ENCODE peak calls at places on chromosomes 1 and 21, in four cellular contexts. G is stomach, T is tibial nerve, D is H1. N is an unnamed sample.

GRCh38 chr1:87141556-87141955 is 187.1 kb upstream of the LMO4 start:
- DNase-seq in G (no peak), T (no peak), D (no peak), N (no peak)

GRCh38 chr1:26863677-26864060 is 720 bp downstream of the SFN start:
- DNase-seq in G (no peak), T (no peak), D (no peak), N (no peak)

GRCh38 chr1:64675718-64676345 is 69.0 kb upstream of the RAVER2 start:
- DNase-seq in G (no peak), T (no peak), D (no peak), N (no peak)

GRCh38 chr1:83109692-83110091 is 889.2 kb downstream of the TTLL7 start:
- DNase-seq in G (no peak), T (no peak), D (no peak), N (no peak)

GRCh38 chr1:26797627-26798026 is 9.9 kb downstream of the PIGV start:
- DNase-seq in G (no peak), T (no peak), D (no peak), N (no peak)

GRCh38 chr1:225767591-225768540 is 9.8 kb upstream of the SRP9 start:
- DNase-seq in G (peak), T (peak), D (peak), N (peak)

GRCh38 chr1:107858323-107858722 is 106.7 kb downstream of the VAV3 start:
- DNase-seq in G (no peak), T (no peak), D (no peak), N (no peak)

GRCh38 chr1:152110365-152110859 is 4.8 kb downstream of the TCHH start:
- DNase-seq in G (no peak), T (no peak), D (peak), N (no peak)

GRCh38 chr1:117092594-117092993 is 29.0 kb downstream of the TRIM45 start:
- DNase-seq in G (no peak), T (no peak), D (no peak), N (no peak)

GRCh38 chr21:46000182-46000730 is 18.7 kb downstream of the COL6A1 start:
- DNase-seq in G (no peak), T (peak), D (no peak), N (peak)

GRCh38 chr1:169018751-169019150 is 87.7 kb upstream of the ATP1B1 start:
- DNase-seq in G (no peak), T (no peak), D (no peak), N (no peak)

GRCh38 chr1:115023593-115023992 is 6.0 kb upstream of the TSHB start:
- DNase-seq in G (no peak), T (no peak), D (no peak), N (no peak)

DNA sequence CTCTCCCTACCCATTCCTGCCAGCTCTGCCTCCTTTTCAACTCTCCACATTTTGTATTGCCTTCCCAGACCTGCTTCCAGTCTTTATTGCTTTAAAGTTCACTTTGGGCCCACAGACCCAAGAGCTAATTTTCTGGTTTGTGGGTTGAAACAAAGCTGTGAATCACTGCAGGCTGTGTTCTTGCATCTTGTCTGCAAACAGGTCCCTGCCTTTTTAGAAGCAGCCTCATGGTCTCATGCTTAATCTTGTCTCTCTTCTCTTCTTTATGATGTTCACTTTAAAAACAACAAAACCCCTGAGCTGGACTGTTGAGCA is 3.8 kb downstream of the BTG2 start:
- DNase-seq in G (no peak), T (no peak), D (no peak), N (no peak)
- TF ChIP-seq POLR2A in G (no peak), T (no peak), D (no peak), N (no peak)

GRCh38 chr1:174276087-174276486 is 116.8 kb downstream of the RABGAP1L start:
- DNase-seq in G (no peak), T (no peak), D (no peak), N (no peak)

GRCh38 chr1:174273190-174273589 is 113.9 kb downstream of the RABGAP1L start:
- DNase-seq in G (no peak), T (no peak), D (no peak), N (no peak)

GRCh38 chr1:174274884-174275283 is 115.6 kb downstream of the RABGAP1L start:
- DNase-seq in G (no peak), T (no peak), D (no peak), N (no peak)

GRCh38 chr1:174274452-174274851 is 115.1 kb downstream of the RABGAP1L start:
- DNase-seq in G (no peak), T (no peak), D (no peak), N (no peak)

DNA sequence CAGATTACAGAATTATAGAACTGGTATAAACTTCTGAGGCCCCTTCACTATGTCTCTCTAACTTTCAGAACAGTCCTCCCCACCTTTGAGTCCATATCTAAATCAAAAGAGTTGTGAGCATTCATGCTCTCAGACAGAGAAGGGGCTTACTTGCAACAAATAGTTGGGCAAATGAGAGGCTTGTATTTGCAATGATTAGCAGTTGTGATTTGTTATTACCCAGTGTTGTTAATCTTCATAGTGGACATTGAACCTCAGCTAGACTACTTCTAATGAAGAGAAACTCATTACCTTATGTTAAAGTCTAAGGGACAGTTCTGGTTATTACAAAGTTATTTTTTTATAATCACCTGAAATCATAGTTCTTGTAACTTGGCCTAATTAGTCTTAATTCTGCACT is 114.4 kb downstream of the RABGAP1L start:
- DNase-seq in G (no peak), T (no peak), D (no peak), N (no peak)
- TF ChIP-seq POLR2A in G (no peak), T (no peak), D (no peak), N (no peak)

GRCh38 chr1:201562659-201563405 is 23.9 kb downstream of the NAV1 start:
- DNase-seq in G (no peak), T (no peak), D (no peak), N (peak)
- TF ChIP-seq POLR2A in G (no peak), T (no peak), D (no peak), N (no peak)

GRCh38 chr21:41519806-41520559 is 12.0 kb upstream of the TMPRSS2 start:
- DNase-seq in G (no peak), T (no peak), D (no peak), N (no peak)
- TF ChIP-seq POLR2A in G (no peak), T (no peak), D (no peak), N (no peak)

GRCh38 chr21:38679531-38679930 is 126.2 kb upstream of the ETS2 start:
- DNase-seq in G (no peak), T (no peak), D (no peak), N (no peak)
- TF ChIP-seq POLR2A in G (no peak), T (no peak), D (no peak), N (no peak)

DNA sequence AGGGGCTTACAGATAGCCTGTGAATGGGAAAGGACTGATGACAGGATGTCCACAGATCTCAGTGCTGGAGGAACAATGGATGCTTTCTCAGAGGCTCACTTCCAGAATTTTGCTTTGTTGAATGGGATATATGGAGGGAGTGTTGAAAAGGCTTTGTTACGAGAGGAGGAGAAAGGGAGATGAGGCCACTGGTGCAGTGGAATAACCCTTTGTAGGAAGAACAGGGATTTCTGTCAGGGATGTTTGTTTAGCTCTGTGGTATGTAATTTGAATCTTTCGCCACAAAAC is 69.9 kb downstream of the NOS1AP start:
- DNase-seq in G (no peak), T (no peak), D (no peak), N (no peak)
- TF ChIP-seq POLR2A in G (no peak), T (no peak), D (no peak), N (no peak)

GRCh38 chr1:154629160-154630073 is 21.4 kb upstream of the ADAR start:
- DNase-seq in G (no peak), T (no peak), D (no peak), N (no peak)

GRCh38 chr1:154624756-154625643 is 17.0 kb upstream of the ADAR start:
- DNase-seq in G (no peak), T (no peak), D (no peak), N (no peak)

GRCh38 chr1:154626456-154627246 is 18.7 kb upstream of the ADAR start:
- DNase-seq in G (no peak), T (no peak), D (no peak), N (no peak)

GRCh38 chr1:154628122-154628405 is 20.1 kb upstream of the ADAR start:
- DNase-seq in G (no peak), T (no peak), D (no peak), N (no peak)

GRCh38 chr1:154627247-154628121 is 19.5 kb upstream of the ADAR start:
- DNase-seq in G (peak), T (peak), D (peak), N (peak)
- TF ChIP-seq POLR2A in G (no peak), T (no peak), D (peak), N (no peak)

GRCh38 chr1:189682591-189682990 is 795.1 kb downstream of the BRINP3 start:
- DNase-seq in G (no peak), T (no peak), D (no peak), N (no peak)
- TF ChIP-seq POLR2A in G (no peak), T (no peak), D (no peak), N (no peak)

DNA sequence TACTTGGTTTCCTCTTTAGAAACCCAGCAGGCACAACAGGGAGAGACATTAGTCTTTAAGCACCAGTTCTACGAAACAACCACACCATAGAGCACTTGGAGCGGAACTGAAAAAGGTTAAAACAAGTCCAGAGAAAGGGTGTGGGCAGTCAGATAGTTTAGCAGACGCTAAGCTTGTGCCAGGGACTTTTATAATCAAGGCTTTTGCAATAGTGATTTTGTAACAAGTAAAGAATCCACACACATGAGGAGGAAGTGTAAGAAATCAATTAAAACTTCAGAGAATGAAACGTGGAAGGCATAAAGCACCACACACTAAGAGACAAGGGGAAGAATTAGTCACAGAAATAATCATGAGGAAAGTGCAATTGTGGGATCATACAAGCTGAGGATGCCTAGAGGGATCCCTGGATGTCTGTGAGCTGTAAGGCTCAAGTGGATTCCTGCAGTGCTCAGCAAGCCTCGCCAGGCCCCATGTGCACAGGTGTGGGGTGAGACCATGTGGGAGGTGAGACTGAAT is 37.8 kb upstream of the TLR5 start:
- DNase-seq in G (no peak), T (no peak), D (no peak), N (no peak)
- TF ChIP-seq POLR2A in G (no peak), T (no peak), D (no peak), N (no peak)